ENCODE peak calls at places on chromosome 10, in nine cellular contexts. One of them, this sample, is unnamed.

GRCh38 chr10:69359089-69360025 is 57.4 kb downstream of the TACR2 start:
- DNase-seq in IMR-90: no peak
- DNase-seq in stomach: no peak
- DNase-seq in gastrocnemius medialis: no peak
- DNase-seq in lower leg skin: no peak
- DNase-seq in A549: no peak
- DNase-seq in Peyer's patch: no peak
- DNase-seq in sigmoid colon: no peak
- DNase-seq in body of pancreas: no peak
- DNase-seq in this sample: no peak

GRCh38 chr10:52319926-52320325 is 5.8 kb downstream of the DKK1 start:
- DNase-seq in sigmoid colon: no peak
- DNase-seq in A549: no peak
- DNase-seq in stomach: no peak
- DNase-seq in Peyer's patch: no peak
- DNase-seq in gastrocnemius medialis: no peak
- DNase-seq in body of pancreas: no peak
- DNase-seq in IMR-90: peak; percentile 68
- DNase-seq in lower leg skin: no peak
- DNase-seq in this sample: no peak

GRCh38 chr10:112429147-112429546 is 17.6 kb downstream of the ZDHHC6 start:
- DNase-seq in A549: no peak
- DNase-seq in stomach: no peak
- DNase-seq in gastrocnemius medialis: no peak
- DNase-seq in lower leg skin: no peak
- DNase-seq in sigmoid colon: no peak
- DNase-seq in IMR-90: no peak
- DNase-seq in Peyer's patch: no peak
- DNase-seq in body of pancreas: no peak
- DNase-seq in this sample: no peak

GRCh38 chr10:125159932-125160855 is at the start of gene CTBP2:
- DNase-seq in IMR-90: no peak
- DNase-seq in A549: peak; percentile 78
- DNase-seq in Peyer's patch: peak; percentile 62
- DNase-seq in lower leg skin: peak; percentile 92
- DNase-seq in sigmoid colon: peak; percentile 67
- DNase-seq in gastrocnemius medialis: peak; percentile 58
- DNase-seq in body of pancreas: peak; percentile 64
- DNase-seq in stomach: peak; percentile 54
- DNase-seq in this sample: no peak

GRCh38 chr10:110803239-110803593 is 68.5 kb upstream of the PDCD4 start:
- DNase-seq in Peyer's patch: no peak
- DNase-seq in body of pancreas: no peak
- DNase-seq in IMR-90: no peak
- DNase-seq in A549: no peak
- DNase-seq in gastrocnemius medialis: no peak
- DNase-seq in sigmoid colon: no peak
- DNase-seq in lower leg skin: no peak
- DNase-seq in stomach: no peak
- DNase-seq in this sample: no peak

GRCh38 chr10:26242752-26243151 is 26.2 kb downstream of the GAD2 start:
- DNase-seq in gastrocnemius medialis: no peak
- DNase-seq in body of pancreas: no peak
- DNase-seq in Peyer's patch: no peak
- DNase-seq in A549: no peak
- DNase-seq in sigmoid colon: no peak
- DNase-seq in lower leg skin: no peak
- DNase-seq in stomach: no peak
- DNase-seq in IMR-90: no peak
- DNase-seq in this sample: no peak

GRCh38 chr10:94205370-94205930 is 157.3 kb downstream of the NOC3L start:
- DNase-seq in sigmoid colon: no peak
- DNase-seq in lower leg skin: no peak
- DNase-seq in A549: no peak
- DNase-seq in Peyer's patch: no peak
- DNase-seq in body of pancreas: peak; percentile 43
- DNase-seq in gastrocnemius medialis: no peak
- DNase-seq in IMR-90: peak; percentile 42
- DNase-seq in stomach: no peak
- DNase-seq in this sample: no peak

GRCh38 chr10:70579234-70580002 is 23.1 kb downstream of the PRF1 start:
- DNase-seq in IMR-90: no peak
- DNase-seq in gastrocnemius medialis: no peak
- DNase-seq in body of pancreas: no peak
- DNase-seq in lower leg skin: no peak
- DNase-seq in A549: no peak
- DNase-seq in stomach: no peak
- DNase-seq in Peyer's patch: no peak
- DNase-seq in sigmoid colon: peak; percentile 14
- DNase-seq in this sample: no peak

GRCh38 chr10:122570920-122571319 is 10.4 kb downstream of the DMBT1 start:
- DNase-seq in stomach: no peak
- DNase-seq in IMR-90: no peak
- DNase-seq in body of pancreas: no peak
- DNase-seq in A549: no peak
- DNase-seq in gastrocnemius medialis: no peak
- DNase-seq in lower leg skin: no peak
- DNase-seq in Peyer's patch: no peak
- DNase-seq in sigmoid colon: no peak
- DNase-seq in this sample: no peak

GRCh38 chr10:124728830-124729661 is 15.1 kb downstream of the FAM53B start:
- DNase-seq in sigmoid colon: no peak
- DNase-seq in body of pancreas: no peak
- DNase-seq in lower leg skin: peak; percentile 52
- DNase-seq in stomach: no peak
- DNase-seq in IMR-90: no peak
- DNase-seq in A549: no peak
- DNase-seq in gastrocnemius medialis: no peak
- DNase-seq in Peyer's patch: peak; percentile 49
- DNase-seq in this sample: no peak

GRCh38 chr10:25747038-25747437 is 187.0 kb upstream of the MYO3A start:
- DNase-seq in stomach: no peak
- DNase-seq in A549: no peak
- DNase-seq in sigmoid colon: no peak
- DNase-seq in gastrocnemius medialis: no peak
- DNase-seq in IMR-90: no peak
- DNase-seq in body of pancreas: no peak
- DNase-seq in Peyer's patch: no peak
- DNase-seq in lower leg skin: no peak
- DNase-seq in this sample: no peak

DNA sequence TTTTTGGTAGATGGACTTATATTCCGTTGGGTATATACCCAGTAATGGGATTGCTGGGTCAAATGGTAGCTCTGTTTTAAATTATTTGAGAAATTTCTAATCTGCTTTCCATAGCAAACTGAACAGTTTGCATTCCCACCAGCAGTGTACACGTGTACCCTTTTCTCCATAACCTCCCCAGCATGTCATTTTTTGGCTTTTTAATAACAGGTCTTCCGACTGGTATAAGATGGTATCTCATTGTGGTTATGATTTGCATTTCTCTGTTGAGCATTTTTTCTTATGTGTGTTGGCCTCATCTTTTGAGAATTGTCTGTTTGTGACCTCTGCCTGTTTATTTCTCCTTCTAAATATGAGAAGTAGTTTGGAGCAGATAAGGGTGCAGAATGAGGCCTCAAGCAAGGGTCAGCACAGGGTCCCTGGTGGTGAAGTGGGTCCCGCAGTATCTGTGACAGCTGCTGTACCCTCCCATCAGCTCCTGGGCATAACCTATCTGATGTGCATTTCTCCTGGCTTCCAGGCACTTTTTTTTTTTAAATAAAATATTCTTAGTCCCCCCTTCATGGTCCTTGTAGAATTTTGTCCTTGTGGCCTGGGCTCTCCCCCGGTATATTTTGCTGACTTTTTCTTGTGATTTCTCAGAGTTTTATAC is 73.5 kb downstream of the PROSER2 start:
- DNase-seq in stomach: no peak
- DNase-seq in sigmoid colon: peak; percentile 5
- DNase-seq in lower leg skin: no peak
- DNase-seq in body of pancreas: no peak
- DNase-seq in gastrocnemius medialis: no peak
- DNase-seq in A549: no peak
- DNase-seq in Peyer's patch: no peak
- DNase-seq in IMR-90: no peak
- DNase-seq in this sample: no peak
- TF ChIP-seq POLR2A in stomach: no peak
- TF ChIP-seq POLR2A in sigmoid colon: no peak
- TF ChIP-seq POLR2A in lower leg skin: no peak
- TF ChIP-seq POLR2A in body of pancreas: no peak
- TF ChIP-seq POLR2A in gastrocnemius medialis: no peak
- TF ChIP-seq POLR2A in A549: no peak
- TF ChIP-seq POLR2A in Peyer's patch: no peak
- TF ChIP-seq POLR2A in IMR-90: no peak
- TF ChIP-seq POLR2A in this sample: no peak

GRCh38 chr10:30812018-30812851 is 182.7 kb upstream of the LYZL2 start:
- DNase-seq in lower leg skin: no peak
- DNase-seq in Peyer's patch: peak; percentile 49
- DNase-seq in stomach: no peak
- DNase-seq in IMR-90: peak; percentile 95
- DNase-seq in sigmoid colon: peak; percentile 89
- DNase-seq in gastrocnemius medialis: no peak
- DNase-seq in A549: no peak
- DNase-seq in body of pancreas: peak; percentile 42
- DNase-seq in this sample: no peak
- TF ChIP-seq POLR2A in lower leg skin: no peak
- TF ChIP-seq POLR2A in Peyer's patch: no peak
- TF ChIP-seq POLR2A in stomach: no peak
- TF ChIP-seq POLR2A in IMR-90: no peak
- TF ChIP-seq POLR2A in sigmoid colon: no peak
- TF ChIP-seq POLR2A in gastrocnemius medialis: no peak
- TF ChIP-seq POLR2A in A549: no peak
- TF ChIP-seq POLR2A in body of pancreas: no peak
- TF ChIP-seq POLR2A in this sample: no peak

DNA sequence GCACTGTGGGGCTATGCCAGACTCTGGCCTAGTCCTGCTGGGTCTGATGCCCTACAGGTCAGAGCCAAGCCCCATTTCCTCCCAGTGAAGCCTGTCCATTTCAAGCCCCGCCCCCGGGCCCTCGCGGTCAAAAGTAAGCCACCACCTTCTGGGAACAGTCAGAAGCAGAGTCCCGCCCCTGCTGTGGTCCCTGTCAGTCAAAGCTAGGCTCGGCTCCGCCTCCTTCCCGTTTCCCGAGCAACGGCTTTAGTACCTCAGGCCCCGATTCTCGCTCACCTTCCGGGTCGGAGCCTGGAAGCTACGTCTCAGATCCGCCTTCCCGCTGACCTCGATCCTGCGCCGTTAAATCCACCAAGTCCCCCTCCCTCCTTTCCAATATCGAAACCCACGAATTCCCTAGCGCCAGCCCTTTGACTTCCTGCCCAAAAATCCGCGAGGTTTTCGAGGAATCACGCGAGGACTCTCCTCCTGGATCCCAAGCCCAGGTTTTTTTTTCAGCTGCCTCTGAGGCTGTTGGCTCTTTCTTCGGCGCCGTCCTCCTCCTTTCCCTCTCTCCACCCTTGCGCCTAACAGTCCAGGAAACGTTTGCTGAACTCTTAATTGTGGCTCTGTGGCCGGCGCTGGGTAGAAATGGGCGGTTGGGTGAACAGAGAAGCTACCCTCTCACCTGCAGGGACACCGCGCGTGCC is 11.8 kb downstream of the SFXN3 start:
- DNase-seq in gastrocnemius medialis: peak; percentile 89
- DNase-seq in body of pancreas: peak; percentile 99
- DNase-seq in IMR-90: peak; percentile 95
- DNase-seq in sigmoid colon: peak; percentile 98
- DNase-seq in stomach: peak; percentile 99
- DNase-seq in lower leg skin: peak; percentile 99
- DNase-seq in A549: peak; percentile 96
- DNase-seq in Peyer's patch: peak; percentile 99
- DNase-seq in this sample: peak; percentile 80
- TF ChIP-seq POLR2A in gastrocnemius medialis: peak; percentile 59
- TF ChIP-seq POLR2A in body of pancreas: peak; percentile 79
- TF ChIP-seq POLR2A in IMR-90: no peak
- TF ChIP-seq POLR2A in sigmoid colon: no peak
- TF ChIP-seq POLR2A in stomach: no peak
- TF ChIP-seq POLR2A in lower leg skin: no peak
- TF ChIP-seq POLR2A in A549: peak; percentile 55
- TF ChIP-seq POLR2A in Peyer's patch: peak; percentile 80
- TF ChIP-seq POLR2A in this sample: no peak

DNA sequence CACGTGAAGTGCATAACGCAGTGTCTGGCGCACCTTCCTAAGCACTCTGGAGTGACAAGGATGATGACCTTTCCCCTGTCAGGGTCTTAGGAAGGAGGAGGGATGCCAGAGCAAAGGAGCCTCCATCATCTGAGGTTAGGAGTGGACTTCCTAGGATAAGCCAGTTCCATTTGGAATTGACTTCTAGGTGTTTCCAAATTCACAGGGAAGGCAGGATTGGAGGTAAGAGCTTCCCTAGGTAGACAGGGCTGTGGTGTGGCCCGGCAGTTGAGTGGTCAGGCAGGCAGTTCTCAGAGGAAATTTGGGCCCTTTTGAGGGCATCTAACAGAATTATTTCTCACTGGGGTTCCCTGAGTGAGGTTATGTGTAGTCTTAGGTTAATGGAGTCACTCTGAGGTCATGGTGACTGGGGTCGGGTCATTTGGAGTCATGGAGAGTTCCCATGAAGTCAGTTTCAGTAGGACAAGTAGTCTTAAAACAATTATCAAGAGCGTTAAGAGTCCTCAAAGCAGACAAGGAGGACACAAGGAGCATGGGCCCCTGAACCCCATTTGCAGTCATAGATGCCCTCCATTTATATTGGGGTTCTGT is 8.2 kb downstream of the PPIF start:
- DNase-seq in sigmoid colon: no peak
- DNase-seq in A549: no peak
- DNase-seq in stomach: no peak
- DNase-seq in Peyer's patch: no peak
- DNase-seq in gastrocnemius medialis: no peak
- DNase-seq in IMR-90: no peak
- DNase-seq in body of pancreas: no peak
- DNase-seq in lower leg skin: peak; percentile 21
- DNase-seq in this sample: no peak
- TF ChIP-seq POLR2A in sigmoid colon: no peak
- TF ChIP-seq POLR2A in A549: no peak
- TF ChIP-seq POLR2A in stomach: no peak
- TF ChIP-seq POLR2A in Peyer's patch: no peak
- TF ChIP-seq POLR2A in gastrocnemius medialis: no peak
- TF ChIP-seq POLR2A in IMR-90: no peak
- TF ChIP-seq POLR2A in body of pancreas: no peak
- TF ChIP-seq POLR2A in lower leg skin: no peak
- TF ChIP-seq POLR2A in this sample: no peak

This sample was measured in esophagus squamous epithelium.